ENCODE peak calls at places on chromosomes 6 and 20, in eight cellular contexts. One of them, this sample, is unnamed.

GRCh38 chr6:145483191-145483996 is 251.9 kb downstream of the EPM2A start:
- DNase-seq in upper lobe of left lung: no peak
- DNase-seq in cardiac fibroblast: peak
- DNase-seq in pancreas: no peak
- DNase-seq in CD4-positive, alpha-beta T cell: no peak
- DNase-seq in cardiac muscle cell: no peak
- DNase-seq in retinal pigment epithelial cell: peak
- DNase-seq in esophagus squamous epithelium: no peak
- DNase-seq in this sample: no peak

GRCh38 chr6:50180646-50181045 is 130.9 kb upstream of the DEFB112 start:
- DNase-seq in esophagus squamous epithelium: no peak
- DNase-seq in upper lobe of left lung: no peak
- DNase-seq in pancreas: no peak
- DNase-seq in cardiac muscle cell: no peak
- DNase-seq in retinal pigment epithelial cell: no peak
- DNase-seq in CD4-positive, alpha-beta T cell: no peak
- DNase-seq in cardiac fibroblast: no peak
- DNase-seq in this sample: no peak

GRCh38 chr20:54624701-54625472 is 149.5 kb downstream of the DOK5 start:
- DNase-seq in esophagus squamous epithelium: no peak
- DNase-seq in upper lobe of left lung: no peak
- DNase-seq in pancreas: no peak
- DNase-seq in cardiac muscle cell: no peak
- DNase-seq in retinal pigment epithelial cell: no peak
- DNase-seq in CD4-positive, alpha-beta T cell: no peak
- DNase-seq in cardiac fibroblast: no peak
- DNase-seq in this sample: no peak

GRCh38 chr6:98871057-98871456 is 36.7 kb downstream of the POU3F2 start:
- DNase-seq in esophagus squamous epithelium: no peak
- DNase-seq in cardiac fibroblast: peak
- DNase-seq in retinal pigment epithelial cell: no peak
- DNase-seq in cardiac muscle cell: no peak
- DNase-seq in pancreas: no peak
- DNase-seq in CD4-positive, alpha-beta T cell: no peak
- DNase-seq in upper lobe of left lung: no peak
- DNase-seq in this sample: no peak

GRCh38 chr20:346640-347316 is at the start of gene NRSN2:
- DNase-seq in upper lobe of left lung: peak
- DNase-seq in pancreas: peak
- DNase-seq in cardiac fibroblast: peak
- DNase-seq in CD4-positive, alpha-beta T cell: no peak
- DNase-seq in esophagus squamous epithelium: no peak
- DNase-seq in cardiac muscle cell: peak
- DNase-seq in retinal pigment epithelial cell: no peak
- DNase-seq in this sample: peak

GRCh38 chr6:25369450-25370086 is 90.4 kb downstream of the CARMIL1 start:
- DNase-seq in cardiac muscle cell: no peak
- DNase-seq in esophagus squamous epithelium: no peak
- DNase-seq in pancreas: peak
- DNase-seq in upper lobe of left lung: peak
- DNase-seq in retinal pigment epithelial cell: peak
- DNase-seq in CD4-positive, alpha-beta T cell: no peak
- DNase-seq in cardiac fibroblast: no peak
- DNase-seq in this sample: peak

GRCh38 chr6:700490-700889 is 7.6 kb upstream of the EXOC2 start:
- DNase-seq in esophagus squamous epithelium: no peak
- DNase-seq in upper lobe of left lung: no peak
- DNase-seq in cardiac muscle cell: no peak
- DNase-seq in pancreas: no peak
- DNase-seq in retinal pigment epithelial cell: no peak
- DNase-seq in cardiac fibroblast: no peak
- DNase-seq in CD4-positive, alpha-beta T cell: no peak
- DNase-seq in this sample: no peak

GRCh38 chr6:25411316-25411961 is 132.3 kb downstream of the CARMIL1 start:
- DNase-seq in CD4-positive, alpha-beta T cell: no peak
- DNase-seq in cardiac fibroblast: no peak
- DNase-seq in retinal pigment epithelial cell: no peak
- DNase-seq in pancreas: no peak
- DNase-seq in esophagus squamous epithelium: no peak
- DNase-seq in cardiac muscle cell: no peak
- DNase-seq in upper lobe of left lung: no peak
- DNase-seq in this sample: no peak

GRCh38 chr6:2990932-2991506 is 8.7 kb upstream of the NQO2 start:
- DNase-seq in CD4-positive, alpha-beta T cell: no peak
- DNase-seq in cardiac fibroblast: peak
- DNase-seq in cardiac muscle cell: no peak
- DNase-seq in upper lobe of left lung: no peak
- DNase-seq in pancreas: no peak
- DNase-seq in esophagus squamous epithelium: no peak
- DNase-seq in retinal pigment epithelial cell: no peak
- DNase-seq in this sample: no peak

GRCh38 chr6:43298565-43299337 is 691 bp downstream of the SLC22A7 start:
- DNase-seq in esophagus squamous epithelium: no peak
- DNase-seq in pancreas: no peak
- DNase-seq in retinal pigment epithelial cell: no peak
- DNase-seq in cardiac fibroblast: no peak
- DNase-seq in CD4-positive, alpha-beta T cell: no peak
- DNase-seq in upper lobe of left lung: no peak
- DNase-seq in cardiac muscle cell: no peak
- DNase-seq in this sample: peak

GRCh38 chr20:10171864-10172751 is 46.5 kb upstream of the SNAP25 start:
- DNase-seq in upper lobe of left lung: peak
- DNase-seq in pancreas: peak
- DNase-seq in CD4-positive, alpha-beta T cell: no peak
- DNase-seq in esophagus squamous epithelium: no peak
- DNase-seq in cardiac fibroblast: peak
- DNase-seq in cardiac muscle cell: peak
- DNase-seq in retinal pigment epithelial cell: no peak
- DNase-seq in this sample: no peak

GRCh38 chr6:163285689-163286088 is 128.8 kb upstream of the QKI start:
- DNase-seq in cardiac muscle cell: no peak
- DNase-seq in upper lobe of left lung: no peak
- DNase-seq in pancreas: no peak
- DNase-seq in CD4-positive, alpha-beta T cell: no peak
- DNase-seq in esophagus squamous epithelium: no peak
- DNase-seq in retinal pigment epithelial cell: no peak
- DNase-seq in cardiac fibroblast: no peak
- DNase-seq in this sample: no peak

GRCh38 chr20:40339661-40340449 is 349.2 kb downstream of the MAFB start:
- DNase-seq in cardiac muscle cell: no peak
- DNase-seq in CD4-positive, alpha-beta T cell: no peak
- DNase-seq in cardiac fibroblast: no peak
- DNase-seq in retinal pigment epithelial cell: no peak
- DNase-seq in upper lobe of left lung: peak
- DNase-seq in esophagus squamous epithelium: no peak
- DNase-seq in pancreas: no peak
- DNase-seq in this sample: no peak

GRCh38 chr20:64162239-64162621 is 2.0 kb upstream of the MYT1 start:
- DNase-seq in CD4-positive, alpha-beta T cell: no peak
- DNase-seq in cardiac muscle cell: no peak
- DNase-seq in retinal pigment epithelial cell: no peak
- DNase-seq in upper lobe of left lung: no peak
- DNase-seq in pancreas: no peak
- DNase-seq in cardiac fibroblast: no peak
- DNase-seq in esophagus squamous epithelium: no peak
- DNase-seq in this sample: no peak

GRCh38 chr20:63693079-63693974 is 3.1 kb upstream of the TNFRSF6B start:
- DNase-seq in cardiac fibroblast: no peak
- DNase-seq in esophagus squamous epithelium: no peak
- DNase-seq in cardiac muscle cell: no peak
- DNase-seq in retinal pigment epithelial cell: no peak
- DNase-seq in CD4-positive, alpha-beta T cell: no peak
- DNase-seq in upper lobe of left lung: no peak
- DNase-seq in pancreas: peak
- DNase-seq in this sample: no peak

GRCh38 chr20:19886666-19887288 is 128.7 kb downstream of the RIN2 start:
- DNase-seq in CD4-positive, alpha-beta T cell: no peak
- DNase-seq in esophagus squamous epithelium: no peak
- DNase-seq in upper lobe of left lung: no peak
- DNase-seq in cardiac fibroblast: peak
- DNase-seq in pancreas: no peak
- DNase-seq in cardiac muscle cell: peak
- DNase-seq in retinal pigment epithelial cell: no peak
- DNase-seq in this sample: no peak

GRCh38 chr20:17849901-17850673 is 118.5 kb downstream of the SNX5 start:
- DNase-seq in pancreas: no peak
- DNase-seq in esophagus squamous epithelium: no peak
- DNase-seq in upper lobe of left lung: peak
- DNase-seq in cardiac muscle cell: no peak
- DNase-seq in cardiac fibroblast: peak
- DNase-seq in CD4-positive, alpha-beta T cell: no peak
- DNase-seq in retinal pigment epithelial cell: no peak
- DNase-seq in this sample: no peak

GRCh38 chr6:89999154-89999553 is 104.9 kb downstream of the GJA10 start:
- DNase-seq in CD4-positive, alpha-beta T cell: no peak
- DNase-seq in cardiac muscle cell: no peak
- DNase-seq in esophagus squamous epithelium: no peak
- DNase-seq in cardiac fibroblast: no peak
- DNase-seq in retinal pigment epithelial cell: peak
- DNase-seq in pancreas: peak
- DNase-seq in upper lobe of left lung: peak
- DNase-seq in this sample: no peak

GRCh38 chr20:588932-589672 is 21.0 kb downstream of the TCF15 start:
- DNase-seq in esophagus squamous epithelium: no peak
- DNase-seq in retinal pigment epithelial cell: no peak
- DNase-seq in cardiac muscle cell: no peak
- DNase-seq in upper lobe of left lung: no peak
- DNase-seq in cardiac fibroblast: peak
- DNase-seq in pancreas: no peak
- DNase-seq in CD4-positive, alpha-beta T cell: no peak
- DNase-seq in this sample: peak

DNA sequence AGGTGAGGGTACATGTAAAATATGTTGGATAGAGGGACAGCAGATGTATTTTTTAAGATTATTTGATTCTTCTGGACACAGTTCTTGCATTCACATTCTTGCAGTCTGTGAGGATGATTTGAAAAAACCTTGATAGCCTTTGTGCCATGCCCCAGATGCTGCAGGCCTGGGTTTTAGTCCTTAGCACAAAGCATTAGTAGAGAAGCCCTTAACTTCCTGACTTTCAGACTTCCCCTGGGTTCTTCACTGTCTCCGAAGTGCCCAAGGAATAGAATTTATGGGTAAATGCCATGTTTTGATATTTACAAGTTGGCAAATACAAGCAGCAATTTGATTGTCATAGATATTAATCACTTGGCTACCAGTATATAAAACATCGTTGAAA is 67.6 kb upstream of the SUPT3H start:
- DNase-seq in retinal pigment epithelial cell: no peak
- DNase-seq in cardiac muscle cell: no peak
- DNase-seq in upper lobe of left lung: no peak
- DNase-seq in esophagus squamous epithelium: no peak
- DNase-seq in pancreas: no peak
- DNase-seq in cardiac fibroblast: no peak
- DNase-seq in CD4-positive, alpha-beta T cell: no peak
- DNase-seq in this sample: no peak
- TF ChIP-seq CTCF in retinal pigment epithelial cell: no peak
- TF ChIP-seq CTCF in cardiac muscle cell: no peak
- TF ChIP-seq CTCF in upper lobe of left lung: no peak
- TF ChIP-seq CTCF in esophagus squamous epithelium: no peak
- TF ChIP-seq CTCF in pancreas: no peak
- TF ChIP-seq CTCF in cardiac fibroblast: no peak
- TF ChIP-seq CTCF in CD4-positive, alpha-beta T cell: no peak
- TF ChIP-seq CTCF in this sample: no peak

GRCh38 chr20:49928411-49929141 is 7.6 kb upstream of the RNF114 start:
- DNase-seq in CD4-positive, alpha-beta T cell: peak
- DNase-seq in pancreas: peak
- DNase-seq in retinal pigment epithelial cell: peak
- DNase-seq in upper lobe of left lung: peak
- DNase-seq in cardiac fibroblast: peak
- DNase-seq in esophagus squamous epithelium: no peak
- DNase-seq in cardiac muscle cell: peak
- DNase-seq in this sample: peak

GRCh38 chr20:49919009-49919408 is 3.7 kb upstream of the SPATA2 start:
- DNase-seq in CD4-positive, alpha-beta T cell: no peak
- DNase-seq in upper lobe of left lung: no peak
- DNase-seq in cardiac muscle cell: no peak
- DNase-seq in cardiac fibroblast: no peak
- DNase-seq in retinal pigment epithelial cell: no peak
- DNase-seq in esophagus squamous epithelium: no peak
- DNase-seq in pancreas: no peak
- DNase-seq in this sample: no peak

GRCh38 chr20:49925901-49926454 is 10.2 kb upstream of the RNF114 start:
- DNase-seq in upper lobe of left lung: no peak
- DNase-seq in CD4-positive, alpha-beta T cell: no peak
- DNase-seq in retinal pigment epithelial cell: no peak
- DNase-seq in cardiac fibroblast: no peak
- DNase-seq in cardiac muscle cell: no peak
- DNase-seq in pancreas: no peak
- DNase-seq in esophagus squamous epithelium: no peak
- DNase-seq in this sample: no peak

GRCh38 chr20:49929142-49929494 is 7.1 kb upstream of the RNF114 start:
- DNase-seq in CD4-positive, alpha-beta T cell: no peak
- DNase-seq in cardiac fibroblast: no peak
- DNase-seq in upper lobe of left lung: no peak
- DNase-seq in pancreas: no peak
- DNase-seq in esophagus squamous epithelium: no peak
- DNase-seq in cardiac muscle cell: no peak
- DNase-seq in retinal pigment epithelial cell: no peak
- DNase-seq in this sample: no peak

DNA sequence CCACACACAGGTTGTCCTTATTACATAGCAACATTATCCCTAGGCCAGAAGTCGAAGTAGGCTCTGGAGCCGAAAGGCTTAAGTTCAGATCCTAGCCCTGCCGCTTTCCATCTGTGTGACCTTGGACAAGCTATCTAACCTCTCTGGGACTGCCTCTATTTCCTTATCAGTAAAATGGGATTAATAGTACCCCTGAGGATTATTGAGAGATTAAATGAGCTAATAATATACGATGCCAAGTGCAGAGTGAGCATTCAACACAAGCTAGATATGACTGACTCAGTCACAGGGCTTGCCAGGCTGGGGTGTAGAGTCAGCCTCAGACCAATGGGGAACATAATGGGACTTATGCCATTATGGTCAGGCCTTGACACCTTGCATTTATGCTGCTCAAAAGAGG is 8.9 kb upstream of the SPATA2 start:
- DNase-seq in cardiac fibroblast: no peak
- DNase-seq in cardiac muscle cell: no peak
- DNase-seq in esophagus squamous epithelium: no peak
- DNase-seq in CD4-positive, alpha-beta T cell: no peak
- DNase-seq in upper lobe of left lung: no peak
- DNase-seq in pancreas: no peak
- DNase-seq in retinal pigment epithelial cell: no peak
- DNase-seq in this sample: no peak
- TF ChIP-seq CTCF in cardiac fibroblast: no peak
- TF ChIP-seq CTCF in cardiac muscle cell: no peak
- TF ChIP-seq CTCF in esophagus squamous epithelium: no peak
- TF ChIP-seq CTCF in CD4-positive, alpha-beta T cell: no peak
- TF ChIP-seq CTCF in upper lobe of left lung: no peak
- TF ChIP-seq CTCF in pancreas: no peak
- TF ChIP-seq CTCF in retinal pigment epithelial cell: no peak
- TF ChIP-seq CTCF in this sample: no peak

GRCh38 chr20:44849712-44850111 is 35.8 kb upstream of the YWHAB start:
- DNase-seq in upper lobe of left lung: no peak
- DNase-seq in cardiac fibroblast: no peak
- DNase-seq in pancreas: no peak
- DNase-seq in esophagus squamous epithelium: no peak
- DNase-seq in CD4-positive, alpha-beta T cell: no peak
- DNase-seq in cardiac muscle cell: no peak
- DNase-seq in retinal pigment epithelial cell: no peak
- DNase-seq in this sample: no peak
- TF ChIP-seq CTCF in upper lobe of left lung: no peak
- TF ChIP-seq CTCF in cardiac fibroblast: no peak
- TF ChIP-seq CTCF in pancreas: no peak
- TF ChIP-seq CTCF in esophagus squamous epithelium: no peak
- TF ChIP-seq CTCF in CD4-positive, alpha-beta T cell: no peak
- TF ChIP-seq CTCF in cardiac muscle cell: no peak
- TF ChIP-seq CTCF in retinal pigment epithelial cell: no peak
- TF ChIP-seq CTCF in this sample: no peak

GRCh38 chr20:43389839-43390626 is 67.7 kb upstream of the SRSF6 start:
- DNase-seq in cardiac fibroblast: no peak
- DNase-seq in CD4-positive, alpha-beta T cell: no peak
- DNase-seq in esophagus squamous epithelium: no peak
- DNase-seq in cardiac muscle cell: peak
- DNase-seq in upper lobe of left lung: peak
- DNase-seq in retinal pigment epithelial cell: no peak
- DNase-seq in pancreas: no peak
- DNase-seq in this sample: no peak
- TF ChIP-seq CTCF in cardiac fibroblast: peak
- TF ChIP-seq CTCF in CD4-positive, alpha-beta T cell: no peak
- TF ChIP-seq CTCF in esophagus squamous epithelium: no peak
- TF ChIP-seq CTCF in cardiac muscle cell: peak
- TF ChIP-seq CTCF in upper lobe of left lung: peak
- TF ChIP-seq CTCF in retinal pigment epithelial cell: no peak
- TF ChIP-seq CTCF in pancreas: no peak
- TF ChIP-seq CTCF in this sample: peak

This sample was measured in GM20000.